ENCODE peak calls at places on chromosomes 16 and 17, in seven cellular contexts. V, X, F, C, O, Y and D are unnamed samples. For H3K27me3, the result is how much of the 10 kb centered on the place peaks cover.

GRCh38 chr17:75683467-75684041 is 16.4 kb downstream of the SAP30BP start:
- DNase-seq in C (peak), X (no peak), F (no peak), V (no peak), Y (no peak), O (peak), D (no peak)

GRCh38 chr16:23572394-23572793 is 14.9 kb downstream of the UBFD1 start:
- DNase-seq in C (no peak), Y (no peak), X (no peak), O (no peak), F (no peak), V (no peak), D (no peak)

GRCh38 chr17:30299000-30299399 is 7.3 kb upstream of the BLMH start:
- DNase-seq in Y (no peak), V (no peak), F (no peak), O (no peak), X (no peak), C (no peak), D (no peak)

GRCh38 chr17:82924812-82925211 is 85.0 kb upstream of the ZNF750 start:
- DNase-seq in X (no peak), O (no peak), Y (no peak), V (no peak), F (no peak), C (no peak), D (no peak)

GRCh38 chr17:40540448-40540847 is 24.8 kb downstream of the CCR7 start:
- DNase-seq in V (no peak), X (peak), C (no peak), O (no peak), Y (no peak), F (no peak), D (peak)

GRCh38 chr17:62899349-62899748 is 66.7 kb upstream of the TANC2 start:
- DNase-seq in F (no peak), X (no peak), C (no peak), Y (no peak), O (no peak), V (peak), D (no peak)

GRCh38 chr17:28282596-28282995 is 36.4 kb upstream of the TMEM97 start:
- DNase-seq in V (no peak), Y (no peak), F (no peak), O (peak), X (no peak), C (no peak), D (no peak)

GRCh38 chr16:48503779-48504178 is 106.2 kb downstream of the N4BP1 start:
- DNase-seq in F (peak), O (peak), C (no peak), Y (peak), V (no peak), X (no peak), D (no peak)

GRCh38 chr16:18983565-18984424 is at the start of gene TMC7:
- DNase-seq in X (peak), Y (peak), O (peak), F (peak), V (peak), C (peak), D (no peak)

GRCh38 chr17:57945999-57946797 is 9.0 kb downstream of the CUEDC1 start:
- DNase-seq in X (peak), V (no peak), F (no peak), C (no peak), O (no peak), Y (no peak), D (no peak)

GRCh38 chr17:71900830-71901229 is 220.0 kb upstream of the SOX9 start:
- DNase-seq in X (no peak), C (no peak), O (no peak), V (no peak), Y (no peak), F (no peak), D (no peak)

GRCh38 chr17:42132941-42133340 is 10.3 kb downstream of the HSPB9 start:
- DNase-seq in Y (peak), V (peak), X (no peak), F (no peak), C (peak), O (peak), D (no peak)

GRCh38 chr17:65749479-65749878 is 188.0 kb upstream of the AXIN2 start:
- DNase-seq in C (no peak), Y (no peak), F (no peak), X (no peak), O (no peak), V (no peak), D (no peak)

GRCh38 chr17:15456972-15457722 is 10.3 kb downstream of the CDRT4 start:
- DNase-seq in Y (peak), V (no peak), C (no peak), X (no peak), O (peak), F (peak), D (peak)

GRCh38 chr17:57739402-57740224 is 5.5 kb downstream of the CCDC182 start:
- DNase-seq in Y (no peak), X (peak), O (no peak), F (no peak), V (no peak), C (peak), D (peak)

GRCh38 chr17:73782641-73783381 is 138.6 kb upstream of the SDK2 start:
- DNase-seq in C (no peak), O (no peak), X (no peak), F (no peak), Y (peak), V (no peak), D (no peak)

GRCh38 chr17:73988110-73988509 is 215.4 kb upstream of the RPL38 start:
- DNase-seq in V (no peak), Y (no peak), C (no peak), F (no peak), X (no peak), O (no peak), D (no peak)

GRCh38 chr16:88655733-88656281 is 5.0 kb upstream of the CYBA start:
- DNase-seq in F (no peak), O (no peak), V (no peak), Y (no peak), C (no peak), X (no peak), D (no peak)

GRCh38 chr17:44653954-44654353 is 2.3 kb upstream of the MEIOC start:
- DNase-seq in V (no peak), F (no peak), O (no peak), Y (no peak), X (no peak), C (no peak), D (no peak)

GRCh38 chr17:44652727-44653126 is 3.5 kb upstream of the MEIOC start:
- DNase-seq in C (no peak), O (no peak), Y (no peak), X (no peak), F (no peak), V (no peak), D (no peak)

GRCh38 chr17:44648963-44649362 is 7.3 kb upstream of the MEIOC start:
- DNase-seq in Y (no peak), C (no peak), V (no peak), X (no peak), O (no peak), F (no peak), D (no peak)

GRCh38 chr17:44653384-44653783 is 2.9 kb upstream of the MEIOC start:
- DNase-seq in C (no peak), Y (no peak), V (no peak), F (no peak), O (no peak), X (no peak), D (no peak)

DNA sequence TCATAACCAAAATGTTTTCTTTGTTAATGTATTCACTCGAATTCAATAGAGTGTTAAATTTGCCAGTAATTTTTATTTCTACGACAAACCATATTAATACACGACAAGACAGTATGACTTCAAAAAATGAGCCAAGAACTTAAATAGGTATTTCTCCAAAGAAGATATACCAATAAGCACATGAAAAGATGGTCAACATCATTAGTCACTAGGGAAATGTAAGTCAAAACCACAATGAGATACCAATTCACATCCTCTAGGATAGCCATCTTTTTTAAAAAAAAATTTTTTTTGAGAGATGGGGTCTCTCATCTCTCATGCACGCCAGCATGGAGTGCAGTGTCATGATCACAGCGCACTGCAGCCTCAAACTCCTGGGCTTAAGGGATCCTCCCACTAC is 5.0 kb upstream of the MEIOC start:
- DNase-seq in O (no peak), Y (no peak), C (no peak), X (no peak), F (no peak), V (no peak), D (no peak)
- H3K27me3 ChIP-seq in O (under half), Y (half or more), C (under half), X (under half), F (under half), V (under half), D (under half)

DNA sequence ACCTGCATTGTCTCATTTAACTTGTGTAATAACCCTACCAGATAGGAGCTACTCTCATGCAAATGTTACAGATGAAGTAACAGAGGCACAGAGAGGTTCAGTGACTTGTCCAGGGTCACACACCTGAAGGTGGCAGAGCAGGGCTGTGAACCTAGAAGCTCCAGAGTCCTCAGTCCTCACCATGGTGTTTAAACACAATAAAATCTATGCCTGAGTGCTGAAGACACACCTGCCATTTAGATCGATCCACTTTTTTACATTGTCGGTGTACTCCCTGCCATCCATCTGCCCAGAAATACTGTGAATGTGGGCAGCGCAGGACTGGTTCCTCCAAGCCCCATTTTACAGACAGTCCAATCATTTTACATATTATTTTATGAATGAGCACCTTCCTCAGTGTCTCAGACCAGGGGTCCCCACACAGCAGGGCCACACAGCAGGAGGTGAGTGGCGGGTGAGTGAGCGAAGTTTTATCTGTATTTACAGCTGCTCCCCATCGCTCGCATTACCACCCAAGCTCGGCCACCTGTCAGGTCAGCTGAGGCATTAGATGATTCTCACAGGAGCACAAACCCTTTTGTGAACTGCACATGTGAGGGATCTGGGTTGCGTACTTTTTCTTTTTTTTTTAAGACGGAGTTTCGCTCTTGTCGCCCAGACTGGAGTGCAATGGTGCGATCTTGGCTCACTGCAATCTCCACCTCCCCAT is 5.6 kb downstream of the IL4R start:
- DNase-seq in X (peak), O (no peak), Y (no peak), V (no peak), C (peak), F (no peak), D (no peak)
- H3K4me3 ChIP-seq in X (peak), O (no peak), Y (no peak), V (peak), C (no peak), F (no peak), D (no peak)

GRCh38 chr17:33292184-33292980 is 713 bp downstream of the ASIC2 start:
- DNase-seq in O (no peak), X (peak), Y (peak), C (peak), V (no peak), F (no peak), D (no peak)
- H3K27me3 ChIP-seq in O (half or more), X (under half), Y (half or more), C (under half), V (under half), F (under half), D (under half)

GRCh38 chr16:2239231-2239675 is 3.0 kb downstream of the DNASE1L2 start:
- DNase-seq in X (no peak), Y (no peak), O (no peak), F (no peak), V (no peak), C (no peak), D (no peak)
- H3K4me3 ChIP-seq in X (no peak), Y (no peak), O (no peak), F (no peak), V (no peak), C (no peak), D (no peak)

DNA sequence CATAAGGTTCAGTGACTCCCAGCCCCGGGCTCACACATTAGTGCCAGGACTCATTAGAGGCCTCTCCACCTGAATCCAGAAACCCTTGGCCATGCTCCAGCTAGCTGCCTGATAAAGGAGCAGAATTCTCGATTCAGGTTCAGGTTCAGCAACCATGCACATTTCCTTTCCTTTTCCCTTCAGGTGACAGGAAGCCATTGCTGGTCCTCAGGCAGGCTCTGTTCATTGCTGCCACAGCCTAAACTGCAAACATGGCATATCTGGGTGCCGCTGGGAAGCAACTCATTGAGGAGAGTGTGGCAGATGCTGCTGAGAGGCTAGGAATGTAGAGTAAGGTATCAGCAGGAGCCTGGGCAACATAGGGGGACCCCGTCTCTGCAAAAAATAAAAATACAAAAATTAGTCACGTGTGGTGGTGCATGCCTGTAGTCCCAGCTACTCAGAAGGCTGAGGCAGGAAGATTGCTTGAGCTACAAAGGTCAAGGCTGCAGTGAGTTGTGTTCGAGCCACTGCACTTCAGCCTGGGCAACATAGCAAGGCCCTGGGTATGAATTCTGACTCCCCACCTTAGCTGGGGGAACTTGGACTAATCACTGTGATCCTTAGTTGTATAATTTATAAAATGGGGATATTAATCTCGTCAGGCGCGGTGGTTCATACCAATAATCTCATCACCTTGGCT is 28.7 kb downstream of the ARL4D start:
- DNase-seq in F (no peak), Y (no peak), O (no peak), V (no peak), C (peak), X (no peak), D (no peak)
- H3K27me3 ChIP-seq in F (under half), Y (under half), O (under half), V (under half), C (under half), X (under half), D (under half)

DNA sequence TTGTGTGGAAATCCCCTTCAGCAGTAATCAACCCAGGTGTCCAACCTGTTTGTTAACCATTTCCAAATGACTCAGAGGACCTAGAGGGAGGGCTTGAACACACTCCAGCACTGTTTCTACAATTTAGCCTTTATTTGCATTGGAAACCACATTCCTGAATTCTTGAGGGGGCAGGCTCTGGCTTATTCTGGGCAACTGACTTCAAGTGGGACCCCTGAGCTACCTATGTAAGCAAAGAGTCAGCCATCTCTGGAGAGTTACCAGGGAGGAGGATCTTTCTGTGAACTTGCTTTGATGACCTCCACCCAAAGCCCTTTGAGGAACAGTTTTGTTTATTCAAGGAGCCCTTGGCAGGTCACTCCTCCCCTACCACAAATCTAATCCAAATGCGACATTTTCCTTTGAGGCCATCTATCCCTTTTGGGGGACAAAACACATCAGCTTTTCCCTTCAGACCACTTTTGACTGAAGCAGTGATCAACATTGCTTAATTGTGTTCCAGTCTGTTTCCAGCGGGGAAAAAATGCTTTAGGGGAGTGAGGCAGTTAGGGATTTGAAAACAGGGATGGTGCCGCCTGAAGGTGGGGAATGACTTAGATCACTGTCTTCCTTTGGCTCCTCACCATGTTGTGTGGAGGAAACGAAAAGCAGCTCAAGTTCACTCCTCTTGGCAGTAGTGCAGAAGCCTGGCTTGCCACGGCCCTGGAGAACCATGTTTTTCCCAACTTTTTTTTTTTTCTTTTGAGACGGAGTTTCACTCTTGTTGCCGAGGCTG is 46.2 kb downstream of the TUBD1 start:
- DNase-seq in O (no peak), X (peak), V (peak), F (no peak), C (peak), Y (peak), D (no peak)
- H3K4me3 ChIP-seq in O (no peak), X (peak), V (no peak), F (no peak), C (no peak), Y (no peak), D (no peak)

DNA sequence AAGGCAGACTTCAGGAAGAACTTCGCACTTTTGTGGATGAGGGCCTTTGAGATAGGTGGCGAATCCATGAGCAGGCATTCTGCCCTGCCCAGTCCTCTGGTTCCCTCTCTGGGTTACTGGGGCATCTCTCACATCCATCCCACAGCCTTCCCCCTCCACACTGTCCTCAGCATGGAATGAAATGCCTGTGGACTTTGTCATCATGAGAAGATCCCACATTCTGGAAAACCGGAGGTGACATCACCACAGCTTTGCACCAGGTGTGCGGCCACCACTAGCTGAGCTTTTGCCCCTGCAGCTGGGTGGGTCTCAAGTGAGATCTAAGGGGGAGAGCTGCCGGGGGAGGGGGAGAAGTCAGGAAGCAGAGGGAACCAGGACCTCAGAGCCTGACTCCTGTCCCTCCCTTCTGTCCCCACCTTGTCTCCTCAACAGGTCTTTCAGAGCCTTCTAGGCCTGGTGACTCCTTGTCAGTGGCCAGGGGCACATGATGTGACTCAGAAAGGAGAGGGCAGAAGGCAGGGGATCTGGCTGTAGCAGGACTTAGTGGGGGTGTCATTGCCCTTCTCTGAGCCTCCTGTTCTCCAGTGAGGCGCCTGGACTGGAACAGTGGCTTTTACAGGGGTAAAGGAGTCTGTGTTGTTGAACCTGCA is 40.0 kb upstream of the DLX4 start:
- DNase-seq in F (no peak), C (no peak), Y (no peak), V (no peak), X (no peak), O (no peak), D (no peak)
- H3K27me3 ChIP-seq in F (under half), C (under half), Y (half or more), V (under half), X (under half), O (half or more), D (under half)

DNA sequence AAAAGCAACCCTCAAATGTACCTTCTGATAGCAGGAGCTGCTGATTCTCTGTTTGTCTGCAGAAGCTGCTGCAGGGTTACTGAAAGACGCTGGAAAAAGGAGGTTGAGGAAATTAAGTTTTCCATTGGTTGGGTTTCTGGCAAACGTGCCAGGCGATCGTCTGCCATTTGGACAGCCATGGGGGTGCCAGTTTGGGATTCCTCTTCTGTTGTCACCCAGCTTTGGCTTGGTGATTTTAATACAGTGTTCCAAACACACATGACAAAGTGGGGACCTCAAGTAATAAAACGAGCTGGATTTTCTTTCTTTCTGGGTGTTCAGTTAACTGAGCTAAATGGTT is 185.5 kb upstream of the ZFHX3 start:
- DNase-seq in Y (no peak), O (no peak), X (no peak), C (no peak), V (no peak), F (no peak), D (no peak)
- H3K4me3 ChIP-seq in Y (no peak), O (no peak), X (no peak), C (no peak), V (no peak), F (no peak), D (no peak)

DNA sequence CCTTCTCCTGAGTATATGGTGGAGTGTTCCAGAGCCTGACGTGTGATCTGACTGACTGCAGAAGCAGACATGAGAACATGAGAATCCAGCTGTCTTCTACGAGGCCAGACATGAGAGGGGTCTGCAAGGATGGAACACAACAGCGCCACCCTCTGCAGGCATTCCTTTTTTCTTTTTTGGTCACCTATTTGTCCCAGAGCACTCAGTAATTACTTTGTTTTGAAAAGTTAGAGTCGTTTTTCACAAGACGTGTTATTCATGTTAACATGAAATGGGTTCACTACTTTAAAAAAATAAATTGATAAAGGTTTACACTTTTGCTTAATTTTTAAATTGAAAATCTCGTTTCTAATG is 43.8 kb upstream of the ATP2A3 start:
- DNase-seq in V (no peak), C (no peak), O (no peak), F (no peak), X (no peak), Y (no peak), D (no peak)
- H3K27me3 ChIP-seq in V (under half), C (under half), O (under half), F (under half), X (under half), Y (under half), D (under half)

GRCh38 chr17:59623151-59623550 is 3.5 kb downstream of the CLTC start:
- DNase-seq in O (no peak), F (no peak), X (no peak), C (no peak), V (no peak), Y (no peak), D (no peak)
- H3K4me3 ChIP-seq in O (no peak), F (peak), X (peak), C (no peak), V (peak), Y (no peak), D (no peak)